ENCODE peak calls at places on chromosomes 13 and 19, in seven cellular contexts. One of them, this sample, is unnamed.

GRCh38 chr13:62014299-62014698 is 598.6 kb upstream of the PCDH20 start:
- DNase-seq in GM12865: no peak
- DNase-seq in heart right ventricle: no peak
- DNase-seq in A673: peak
- DNase-seq in thoracic aorta: no peak
- DNase-seq in left lung: no peak
- DNase-seq in HCT116: peak
- DNase-seq in this sample: no peak

GRCh38 chr19:7489609-7490044 is 792 bp upstream of the PEX11G start:
- DNase-seq in GM12865: no peak
- DNase-seq in heart right ventricle: no peak
- DNase-seq in A673: no peak
- DNase-seq in thoracic aorta: no peak
- DNase-seq in left lung: no peak
- DNase-seq in HCT116: no peak
- DNase-seq in this sample: no peak

GRCh38 chr13:40442191-40442590 is 224.2 kb downstream of the FOXO1 start:
- DNase-seq in GM12865: no peak
- DNase-seq in heart right ventricle: peak
- DNase-seq in A673: no peak
- DNase-seq in thoracic aorta: no peak
- DNase-seq in left lung: no peak
- DNase-seq in HCT116: no peak
- DNase-seq in this sample: no peak

GRCh38 chr13:41284512-41285288 is 21.3 kb upstream of the MTRF1 start:
- DNase-seq in GM12865: no peak
- DNase-seq in heart right ventricle: no peak
- DNase-seq in A673: no peak
- DNase-seq in thoracic aorta: no peak
- DNase-seq in left lung: no peak
- DNase-seq in HCT116: peak
- DNase-seq in this sample: no peak

GRCh38 chr19:9345005-9345404 is 17.8 kb upstream of the ZNF177 start:
- DNase-seq in GM12865: no peak
- DNase-seq in heart right ventricle: no peak
- DNase-seq in A673: no peak
- DNase-seq in thoracic aorta: no peak
- DNase-seq in left lung: no peak
- DNase-seq in HCT116: no peak
- DNase-seq in this sample: no peak

GRCh38 chr19:24065865-24066604 is 21.0 kb upstream of the ZNF254 start:
- DNase-seq in GM12865: no peak
- DNase-seq in heart right ventricle: no peak
- DNase-seq in A673: no peak
- DNase-seq in thoracic aorta: no peak
- DNase-seq in left lung: no peak
- DNase-seq in HCT116: no peak
- DNase-seq in this sample: no peak

GRCh38 chr19:40420766-40421467 is 4.9 kb downstream of the SERTAD1 start:
- DNase-seq in GM12865: peak
- DNase-seq in heart right ventricle: peak
- DNase-seq in A673: peak
- DNase-seq in thoracic aorta: peak
- DNase-seq in left lung: peak
- DNase-seq in HCT116: peak
- DNase-seq in this sample: peak

GRCh38 chr13:64871742-64872141 is 2358.4 kb downstream of the PCDH9 start:
- DNase-seq in GM12865: no peak
- DNase-seq in heart right ventricle: no peak
- DNase-seq in A673: no peak
- DNase-seq in thoracic aorta: no peak
- DNase-seq in left lung: no peak
- DNase-seq in HCT116: no peak
- DNase-seq in this sample: no peak

DNA sequence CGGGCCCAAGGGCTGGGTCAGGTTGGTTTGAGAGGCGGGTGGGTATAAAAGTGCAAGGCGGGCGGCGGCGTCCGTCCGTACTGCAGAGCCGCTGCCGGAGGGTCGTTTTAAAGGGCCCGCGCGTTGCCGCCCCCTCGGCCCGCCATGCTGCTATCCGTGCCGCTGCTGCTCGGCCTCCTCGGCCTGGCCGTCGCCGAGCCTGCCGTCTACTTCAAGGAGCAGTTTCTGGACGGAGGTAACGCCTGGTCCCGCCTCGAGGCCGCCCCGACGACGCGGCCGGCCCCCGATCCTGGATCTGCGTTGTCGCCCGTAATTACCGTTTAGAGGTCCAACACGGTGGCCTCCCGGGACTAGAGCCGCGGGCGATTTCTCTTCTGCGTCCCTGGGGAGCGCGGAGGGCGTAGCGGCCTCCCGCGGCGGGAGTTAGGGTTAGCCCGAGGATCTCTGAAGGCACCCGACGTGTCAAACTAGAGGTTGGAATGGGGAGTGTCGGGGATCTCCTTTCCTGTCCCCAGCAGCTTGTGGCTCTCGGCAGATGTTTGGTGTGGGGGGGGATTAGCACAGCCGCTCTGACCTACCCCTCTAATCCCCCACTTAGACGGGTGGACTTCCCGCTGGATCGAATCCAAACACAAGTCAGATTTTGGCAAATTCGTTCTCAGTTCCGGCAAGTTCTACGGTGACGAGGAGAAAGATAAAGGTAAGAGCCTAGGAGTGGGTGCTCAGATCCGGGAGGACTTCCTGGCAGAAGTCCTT is at the start of gene CALR:
- DNase-seq in GM12865: peak
- DNase-seq in heart right ventricle: peak
- DNase-seq in A673: no peak
- DNase-seq in thoracic aorta: no peak
- DNase-seq in left lung: no peak
- DNase-seq in HCT116: no peak
- DNase-seq in this sample: no peak
- TF ChIP-seq CTCF in GM12865: peak
- TF ChIP-seq CTCF in heart right ventricle: peak
- TF ChIP-seq CTCF in A673: peak
- TF ChIP-seq CTCF in thoracic aorta: no peak
- TF ChIP-seq CTCF in left lung: peak
- TF ChIP-seq CTCF in HCT116: peak
- TF ChIP-seq CTCF in this sample: no peak

GRCh38 chr19:10895920-10896319 is 24.6 kb downstream of the CARM1 start:
- DNase-seq in GM12865: no peak
- DNase-seq in heart right ventricle: no peak
- DNase-seq in A673: no peak
- DNase-seq in thoracic aorta: no peak
- DNase-seq in left lung: no peak
- DNase-seq in HCT116: no peak
- DNase-seq in this sample: no peak
- TF ChIP-seq CTCF in GM12865: no peak
- TF ChIP-seq CTCF in heart right ventricle: no peak
- TF ChIP-seq CTCF in A673: peak
- TF ChIP-seq CTCF in thoracic aorta: no peak
- TF ChIP-seq CTCF in left lung: no peak
- TF ChIP-seq CTCF in HCT116: peak
- TF ChIP-seq CTCF in this sample: no peak

GRCh38 chr13:84377071-84377470 is 494.8 kb upstream of the SLITRK1 start:
- DNase-seq in GM12865: no peak
- DNase-seq in heart right ventricle: no peak
- DNase-seq in A673: no peak
- DNase-seq in thoracic aorta: no peak
- DNase-seq in left lung: no peak
- DNase-seq in HCT116: no peak
- DNase-seq in this sample: no peak
- TF ChIP-seq CTCF in GM12865: no peak
- TF ChIP-seq CTCF in heart right ventricle: no peak
- TF ChIP-seq CTCF in A673: no peak
- TF ChIP-seq CTCF in thoracic aorta: no peak
- TF ChIP-seq CTCF in left lung: no peak
- TF ChIP-seq CTCF in HCT116: no peak
- TF ChIP-seq CTCF in this sample: no peak

GRCh38 chr13:44439615-44440014 is 66.0 kb downstream of the SERP2 start:
- DNase-seq in GM12865: no peak
- DNase-seq in heart right ventricle: no peak
- DNase-seq in A673: no peak
- DNase-seq in thoracic aorta: no peak
- DNase-seq in left lung: no peak
- DNase-seq in HCT116: no peak
- DNase-seq in this sample: no peak

GRCh38 chr13:44438234-44438579 is 64.6 kb downstream of the SERP2 start:
- DNase-seq in GM12865: no peak
- DNase-seq in heart right ventricle: no peak
- DNase-seq in A673: no peak
- DNase-seq in thoracic aorta: no peak
- DNase-seq in left lung: no peak
- DNase-seq in HCT116: no peak
- DNase-seq in this sample: no peak

GRCh38 chr13:44435142-44435982 is 61.7 kb downstream of the SERP2 start:
- DNase-seq in GM12865: peak
- DNase-seq in heart right ventricle: peak
- DNase-seq in A673: peak
- DNase-seq in thoracic aorta: peak
- DNase-seq in left lung: peak
- DNase-seq in HCT116: peak
- DNase-seq in this sample: peak

GRCh38 chr13:44436589-44437337 is 63.1 kb downstream of the SERP2 start:
- DNase-seq in GM12865: peak
- DNase-seq in heart right ventricle: peak
- DNase-seq in A673: peak
- DNase-seq in thoracic aorta: peak
- DNase-seq in left lung: peak
- DNase-seq in HCT116: peak
- DNase-seq in this sample: peak

GRCh38 chr13:44437356-44438233 is 64.0 kb downstream of the SERP2 start:
- DNase-seq in GM12865: peak
- DNase-seq in heart right ventricle: no peak
- DNase-seq in A673: peak
- DNase-seq in thoracic aorta: no peak
- DNase-seq in left lung: no peak
- DNase-seq in HCT116: no peak
- DNase-seq in this sample: no peak
- TF ChIP-seq CTCF in GM12865: no peak
- TF ChIP-seq CTCF in heart right ventricle: peak
- TF ChIP-seq CTCF in A673: peak
- TF ChIP-seq CTCF in thoracic aorta: peak
- TF ChIP-seq CTCF in left lung: peak
- TF ChIP-seq CTCF in HCT116: peak
- TF ChIP-seq CTCF in this sample: no peak

GRCh38 chr19:19562665-19563347 is 24.7 kb downstream of the CILP2 start:
- DNase-seq in GM12865: no peak
- DNase-seq in heart right ventricle: no peak
- DNase-seq in A673: no peak
- DNase-seq in thoracic aorta: no peak
- DNase-seq in left lung: no peak
- DNase-seq in HCT116: no peak
- DNase-seq in this sample: no peak
- TF ChIP-seq CTCF in GM12865: no peak
- TF ChIP-seq CTCF in heart right ventricle: no peak
- TF ChIP-seq CTCF in A673: peak
- TF ChIP-seq CTCF in thoracic aorta: no peak
- TF ChIP-seq CTCF in left lung: no peak
- TF ChIP-seq CTCF in HCT116: no peak
- TF ChIP-seq CTCF in this sample: no peak

GRCh38 chr19:52296773-52297600 is at the start of gene ZNF480:
- DNase-seq in GM12865: peak
- DNase-seq in heart right ventricle: peak
- DNase-seq in A673: peak
- DNase-seq in thoracic aorta: peak
- DNase-seq in left lung: peak
- DNase-seq in HCT116: peak
- DNase-seq in this sample: peak
- TF ChIP-seq CTCF in GM12865: no peak
- TF ChIP-seq CTCF in heart right ventricle: peak
- TF ChIP-seq CTCF in A673: no peak
- TF ChIP-seq CTCF in thoracic aorta: no peak
- TF ChIP-seq CTCF in left lung: no peak
- TF ChIP-seq CTCF in HCT116: peak
- TF ChIP-seq CTCF in this sample: no peak

GRCh38 chr13:44120814-44121505 is 241.3 kb downstream of the LACC1 start:
- DNase-seq in GM12865: no peak
- DNase-seq in heart right ventricle: no peak
- DNase-seq in A673: no peak
- DNase-seq in thoracic aorta: no peak
- DNase-seq in left lung: no peak
- DNase-seq in HCT116: no peak
- DNase-seq in this sample: no peak

GRCh38 chr13:44117351-44117750 is 237.6 kb downstream of the LACC1 start:
- DNase-seq in GM12865: peak
- DNase-seq in heart right ventricle: no peak
- DNase-seq in A673: peak
- DNase-seq in thoracic aorta: no peak
- DNase-seq in left lung: no peak
- DNase-seq in HCT116: no peak
- DNase-seq in this sample: no peak

GRCh38 chr13:44111701-44112100 is 232.0 kb downstream of the LACC1 start:
- DNase-seq in GM12865: no peak
- DNase-seq in heart right ventricle: no peak
- DNase-seq in A673: no peak
- DNase-seq in thoracic aorta: no peak
- DNase-seq in left lung: no peak
- DNase-seq in HCT116: no peak
- DNase-seq in this sample: no peak

GRCh38 chr13:44112700-44113329 is 233.1 kb downstream of the LACC1 start:
- DNase-seq in GM12865: no peak
- DNase-seq in heart right ventricle: no peak
- DNase-seq in A673: no peak
- DNase-seq in thoracic aorta: no peak
- DNase-seq in left lung: no peak
- DNase-seq in HCT116: no peak
- DNase-seq in this sample: no peak

GRCh38 chr13:44116562-44117315 is 237.0 kb downstream of the LACC1 start:
- DNase-seq in GM12865: no peak
- DNase-seq in heart right ventricle: no peak
- DNase-seq in A673: peak
- DNase-seq in thoracic aorta: no peak
- DNase-seq in left lung: no peak
- DNase-seq in HCT116: no peak
- DNase-seq in this sample: no peak
- TF ChIP-seq CTCF in GM12865: no peak
- TF ChIP-seq CTCF in heart right ventricle: peak
- TF ChIP-seq CTCF in A673: peak
- TF ChIP-seq CTCF in thoracic aorta: peak
- TF ChIP-seq CTCF in left lung: no peak
- TF ChIP-seq CTCF in HCT116: no peak
- TF ChIP-seq CTCF in this sample: no peak

DNA sequence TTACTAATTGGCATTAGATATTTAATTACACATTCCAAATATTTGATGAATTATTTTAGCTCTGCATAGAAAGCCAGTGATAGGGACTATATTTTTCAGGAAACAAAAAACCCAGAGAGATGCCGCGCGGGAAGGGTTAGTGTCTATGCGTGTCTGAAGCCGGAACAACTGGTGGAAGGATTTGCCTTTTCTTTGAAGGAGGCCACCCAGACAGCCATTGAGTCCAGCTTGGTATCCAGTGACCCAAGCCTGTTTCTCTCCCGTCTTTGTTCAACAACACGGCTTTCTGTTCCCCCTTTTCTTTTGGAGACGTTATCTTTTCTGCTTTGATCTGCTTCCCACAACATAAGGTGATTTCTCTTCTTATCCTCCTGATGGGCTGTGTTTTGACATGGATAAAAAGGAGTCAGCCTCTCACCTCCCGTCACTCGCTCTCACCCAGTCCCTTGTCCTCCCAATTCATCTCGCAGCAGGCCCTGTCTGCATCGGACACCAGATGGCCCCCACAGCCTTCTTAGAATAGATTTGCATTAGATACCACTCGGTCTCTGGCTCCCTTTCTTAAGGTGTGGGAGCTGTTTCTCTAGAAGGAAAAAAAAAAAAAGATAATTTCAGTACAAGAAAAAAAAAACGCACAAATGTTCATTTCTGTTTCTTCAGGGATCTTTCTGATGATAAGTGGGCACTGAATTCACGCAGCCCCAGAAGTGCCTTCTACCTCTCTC is 361.8 kb downstream of the ZNF536 start:
- DNase-seq in GM12865: no peak
- DNase-seq in heart right ventricle: no peak
- DNase-seq in A673: peak
- DNase-seq in thoracic aorta: no peak
- DNase-seq in left lung: no peak
- DNase-seq in HCT116: no peak
- DNase-seq in this sample: no peak
- TF ChIP-seq CTCF in GM12865: no peak
- TF ChIP-seq CTCF in heart right ventricle: peak
- TF ChIP-seq CTCF in A673: peak
- TF ChIP-seq CTCF in thoracic aorta: no peak
- TF ChIP-seq CTCF in left lung: no peak
- TF ChIP-seq CTCF in HCT116: no peak
- TF ChIP-seq CTCF in this sample: no peak

This sample was measured in activated B cell treated with CpG ODN at 0.5 μM for 24 hours.